ENCODE peak calls at places on chromosome 11, in four cellular contexts. K is type B pancreatic cell, Z is GM12865, B is transverse colon. F is an unnamed sample.

GRCh38 chr11:35357893-35358292 is 61.5 kb downstream of the SLC1A2 start:
- DNase-seq in K (no peak), Z (no peak), B (no peak), F (no peak)

GRCh38 chr11:119356349-119357031 is 10.0 kb upstream of the MFRP start:
- DNase-seq in K (no peak), Z (peak; percentile 70), B (peak; percentile 86), F (peak; percentile 56)

GRCh38 chr11:57251491-57252104 is 14.5 kb upstream of the APLNR start:
- DNase-seq in K (no peak), Z (no peak), B (no peak), F (no peak)

GRCh38 chr11:117884994-117885393 is 8.5 kb upstream of the FXYD6 start:
- DNase-seq in K (peak; percentile 32), Z (no peak), B (no peak), F (no peak)

GRCh38 chr11:118597556-118597955 is 9.9 kb upstream of the PHLDB1 start:
- DNase-seq in K (no peak), Z (no peak), B (no peak), F (no peak)

GRCh38 chr11:65384301-65384889 is 1.9 kb upstream of the SLC25A45 start:
- DNase-seq in K (no peak), Z (no peak), B (no peak), F (no peak)

GRCh38 chr11:109957000-109957399 is 136.2 kb upstream of the ZC3H12C start:
- DNase-seq in K (no peak), Z (no peak), B (no peak), F (no peak)

GRCh38 chr11:46345131-46345597 is 2.1 kb upstream of the DGKZ start:
- DNase-seq in K (no peak), Z (peak; percentile 76), B (peak; percentile 43), F (peak; percentile 67)

GRCh38 chr11:13329670-13330401 is 52.2 kb downstream of the BMAL1 start:
- DNase-seq in K (no peak), Z (no peak), B (no peak), F (no peak)

GRCh38 chr11:77074626-77075221 is 8.0 kb downstream of the CAPN5 start:
- DNase-seq in K (peak; percentile 57), Z (no peak), B (peak; percentile 8), F (no peak)

GRCh38 chr11:83827940-83828554 is 541.9 kb upstream of the CCDC90B start:
- DNase-seq in K (no peak), Z (peak; percentile 52), B (no peak), F (no peak)

DNA sequence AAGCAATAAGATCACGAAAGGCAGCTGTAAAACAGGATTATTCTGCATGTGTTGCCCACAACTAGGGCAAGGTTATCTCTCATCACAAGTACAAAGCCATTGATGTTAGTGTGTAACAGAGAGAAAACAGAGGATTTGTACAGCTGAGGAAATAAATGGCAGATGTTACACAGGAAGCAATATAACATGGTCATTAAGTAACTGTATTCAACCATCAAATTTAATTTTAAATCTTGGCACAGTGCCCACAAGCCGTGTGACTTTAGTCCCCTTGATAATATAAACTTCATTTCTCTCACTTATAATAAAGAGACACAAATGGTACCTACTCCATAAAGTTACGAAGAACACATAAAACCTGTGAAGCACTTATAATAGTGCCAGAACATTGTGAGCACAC is 17.3 kb downstream of the OR51E2 start:
- DNase-seq in K (no peak), Z (no peak), B (no peak), F (no peak)
- TF ChIP-seq CTCF in K (no peak), Z (no peak), B (no peak), F (no peak)

GRCh38 chr11:33371049-33371448 is 113.9 kb downstream of the HIPK3 start:
- DNase-seq in K (no peak), Z (no peak), B (no peak), F (no peak)
- TF ChIP-seq CTCF in K (no peak), Z (no peak), B (no peak), F (no peak)

DNA sequence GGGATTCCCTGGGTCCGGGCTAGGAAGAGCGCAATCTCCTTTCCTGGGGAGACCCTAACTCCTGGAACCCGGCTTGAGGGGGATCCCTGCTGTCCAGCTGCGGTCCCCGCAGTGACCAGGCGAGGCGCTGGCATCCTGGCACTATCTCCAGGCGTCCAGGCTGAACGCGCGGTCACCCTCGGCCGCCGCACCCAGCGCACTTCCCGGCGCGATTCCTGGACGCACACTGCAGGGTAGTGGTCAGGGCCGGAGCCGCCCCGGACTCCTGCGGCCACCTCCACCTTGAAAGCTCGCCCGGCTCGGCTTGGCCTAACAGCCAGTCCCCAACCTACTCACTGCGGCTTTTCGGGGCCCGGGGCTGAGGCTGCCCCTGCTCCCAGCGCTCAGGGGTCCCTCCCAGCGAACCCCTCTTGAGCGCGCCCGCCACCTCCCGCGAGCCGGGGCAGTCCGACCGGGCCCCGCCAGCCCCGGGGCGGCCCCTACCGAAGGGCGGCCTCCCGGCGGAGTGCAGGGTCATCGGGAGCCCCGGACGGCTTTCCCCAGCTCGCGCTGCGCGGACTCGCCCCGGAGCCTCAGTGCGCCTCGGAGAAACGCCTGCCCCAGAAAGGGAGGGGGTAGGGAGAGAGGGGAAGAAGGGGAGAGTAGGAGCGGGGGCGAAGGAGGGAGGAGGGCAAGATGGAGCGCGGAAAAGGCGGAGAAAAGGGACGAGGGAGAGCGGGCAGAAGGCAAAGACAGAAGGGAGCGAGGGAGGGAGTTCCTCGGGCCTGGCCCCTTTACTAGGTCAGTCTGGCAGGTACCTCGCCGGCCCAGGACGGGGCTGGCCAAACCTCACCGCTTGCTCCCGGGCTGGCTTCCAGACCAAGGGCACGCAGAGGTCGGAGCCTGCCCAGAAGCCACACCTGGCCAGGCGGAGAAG is 1.0 kb downstream of the POU2AF3 start:
- DNase-seq in K (peak; percentile 79), Z (peak; percentile 35), B (peak; percentile 73), F (peak; percentile 54)
- TF ChIP-seq CTCF in K (peak; percentile 76), Z (peak; percentile 52), B (peak; percentile 52), F (peak; percentile 24)

DNA sequence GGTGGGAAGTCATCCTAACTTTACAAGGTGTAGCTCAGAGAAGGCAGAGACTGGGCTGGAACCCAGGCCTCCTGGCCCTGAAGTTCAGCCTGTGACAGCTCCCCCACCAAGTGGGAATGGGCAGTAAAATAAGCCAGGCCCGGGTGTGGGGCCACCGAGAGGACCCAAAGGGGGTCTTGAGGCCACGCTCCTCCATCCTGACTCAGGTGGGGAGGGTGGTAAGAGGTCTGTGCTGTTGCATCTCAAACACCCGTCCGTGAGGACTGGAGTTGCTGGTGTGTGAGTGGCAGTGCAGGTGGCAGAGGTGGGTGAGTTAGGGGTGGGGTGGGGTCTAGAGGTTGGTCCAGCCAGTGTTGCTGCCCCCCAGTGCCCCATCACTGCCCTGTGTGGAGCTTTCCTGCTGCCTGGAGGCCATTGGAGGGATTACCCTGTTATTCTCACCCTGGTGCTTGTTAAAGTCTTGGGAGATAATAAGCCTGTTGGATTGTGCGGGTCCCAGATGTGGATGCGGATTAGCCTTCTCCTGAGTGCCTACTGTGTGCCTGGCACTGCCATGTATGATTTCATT is 12.7 kb downstream of the SERPINH1 start:
- DNase-seq in K (no peak), Z (no peak), B (no peak), F (no peak)
- TF ChIP-seq CTCF in K (peak; percentile 34), Z (no peak), B (no peak), F (no peak)

DNA sequence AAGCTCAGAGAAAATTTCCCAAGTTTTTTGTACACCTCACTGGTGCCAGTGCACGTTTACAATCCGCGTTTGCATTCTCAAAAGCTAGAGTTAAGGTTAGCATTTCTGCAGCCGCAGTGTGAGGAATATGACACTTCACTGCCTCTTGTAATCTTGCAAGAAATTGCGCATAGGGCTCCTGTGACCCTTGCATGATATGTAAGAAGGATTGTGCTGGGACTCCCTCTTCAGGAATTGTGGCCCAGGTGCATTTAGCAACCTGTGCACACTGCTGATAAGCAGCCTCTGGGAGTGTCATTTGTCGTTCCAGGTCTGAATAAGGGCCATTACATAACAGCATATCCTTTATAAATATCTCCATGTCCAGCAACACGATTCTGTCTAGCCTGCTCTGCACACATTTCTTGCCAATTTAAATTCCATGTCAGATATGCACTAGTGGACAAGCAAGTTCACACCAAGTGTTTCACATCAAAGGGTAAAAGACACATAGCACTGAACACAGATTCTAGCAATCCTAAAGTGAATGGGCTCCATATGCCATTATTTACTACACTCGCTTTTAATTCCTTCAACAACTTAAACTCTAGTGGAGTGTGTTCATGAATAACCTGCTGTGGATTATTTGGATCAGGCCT is 69.2 kb upstream of the INCENP start:
- DNase-seq in K (no peak), Z (peak; percentile 70), B (peak; percentile 72), F (no peak)
- TF ChIP-seq CTCF in K (peak; percentile 31), Z (peak; percentile 53), B (peak; percentile 53), F (peak; percentile 46)

GRCh38 chr11:100936781-100937180 is 192.8 kb downstream of the PGR start:
- DNase-seq in K (no peak), Z (no peak), B (no peak), F (no peak)

GRCh38 chr11:100929377-100929776 is 200.2 kb downstream of the PGR start:
- DNase-seq in K (no peak), Z (peak; percentile 46), B (no peak), F (no peak)

GRCh38 chr11:100928426-100928825 is 201.2 kb downstream of the PGR start:
- DNase-seq in K (no peak), Z (no peak), B (no peak), F (no peak)

GRCh38 chr11:100930185-100930778 is 199.3 kb downstream of the PGR start:
- DNase-seq in K (no peak), Z (peak; percentile 41), B (no peak), F (peak; percentile 9)

GRCh38 chr11:100932474-100933100 is 197.0 kb downstream of the PGR start:
- DNase-seq in K (no peak), Z (peak; percentile 21), B (no peak), F (no peak)
- TF ChIP-seq CTCF in K (peak; percentile 70), Z (no peak), B (peak; percentile 18), F (peak; percentile 18)

DNA sequence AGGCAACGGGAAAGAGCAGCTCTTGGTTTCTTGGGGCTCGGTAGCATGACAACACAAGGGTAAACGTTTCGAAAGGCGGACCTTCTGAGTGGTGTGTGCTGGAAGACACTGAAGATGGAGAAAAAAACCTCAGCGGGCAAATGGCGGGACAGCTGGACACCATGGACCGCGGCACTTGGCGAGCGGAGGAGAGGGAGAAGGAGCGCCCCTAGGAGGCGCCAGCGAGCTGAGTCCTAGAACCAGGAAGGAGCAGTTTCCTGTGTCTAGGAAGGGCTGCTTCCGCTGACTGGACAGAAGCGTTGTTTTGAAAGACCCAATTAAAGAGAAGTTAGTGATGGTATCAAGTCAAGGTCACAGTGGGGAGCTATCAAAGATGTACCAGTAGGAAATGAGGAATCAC is 44.0 kb upstream of the OPCML start:
- DNase-seq in K (no peak), Z (no peak), B (no peak), F (no peak)
- TF ChIP-seq CTCF in K (peak; percentile 50), Z (peak; percentile 14), B (no peak), F (no peak)

GRCh38 chr11:64331569-64332371 is 8.2 kb upstream of the CCDC88B start:
- DNase-seq in K (no peak), Z (peak; percentile 95), B (peak; percentile 92), F (peak; percentile 58)
- TF ChIP-seq CTCF in K (peak; percentile 42), Z (peak; percentile 87), B (peak; percentile 49), F (peak; percentile 44)

DNA sequence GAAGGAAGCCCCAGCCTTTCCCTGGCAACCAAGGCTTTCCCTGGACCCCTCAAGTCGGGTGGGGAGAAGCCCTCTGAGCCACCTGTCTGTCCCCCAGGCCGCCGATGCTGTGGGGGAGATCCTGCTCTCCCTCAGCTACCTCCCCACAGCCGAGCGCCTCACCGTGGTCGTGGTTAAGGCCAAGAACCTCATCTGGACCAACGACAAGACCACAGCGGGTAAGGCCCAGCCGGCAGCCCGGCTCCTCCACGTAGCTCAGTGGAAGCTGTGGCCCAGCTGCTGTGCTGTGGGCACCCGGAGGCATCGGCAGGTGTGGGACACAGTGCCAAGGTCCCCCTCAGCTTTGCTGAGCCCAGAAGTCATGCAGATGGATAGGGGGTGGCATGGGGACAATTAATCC is 12.2 kb upstream of the RHOD start:
- DNase-seq in K (no peak), Z (no peak), B (no peak), F (no peak)
- TF ChIP-seq CTCF in K (no peak), Z (peak; percentile 10), B (no peak), F (no peak)

GRCh38 chr11:96943970-96944369 is 554.2 kb downstream of the JRKL start:
- DNase-seq in K (no peak), Z (no peak), B (no peak), F (no peak)
- TF ChIP-seq CTCF in K (peak; percentile 45), Z (no peak), B (no peak), F (no peak)